ENCODE peak calls at places on chromosomes 7 and 10, in five cellular contexts. I is CD8-positive, alpha-beta memory T cell; G is A549; V is heart left ventricle; A is transverse colon. X is an unnamed sample.

GRCh38 chr10:49222170-49222569 is 34.0 kb upstream of the TMEM273 start:
- DNase-seq in I (no peak), A (no peak), V (no peak), G (peak; percentile 10), X (no peak)

GRCh38 chr10:94299417-94299816 is 63.3 kb downstream of the NOC3L start:
- DNase-seq in I (no peak), G (no peak), V (no peak), A (no peak), X (no peak)

GRCh38 chr10:99555371-99556224 is 22.9 kb downstream of the NKX2-3 start:
- DNase-seq in A (no peak), I (no peak), G (no peak), V (no peak), X (no peak)

GRCh38 chr7:8228068-8228467 is 33.9 kb downstream of the ICA1 start:
- DNase-seq in A (no peak), V (no peak), G (no peak), I (no peak), X (no peak)

GRCh38 chr7:135335628-135336139 is 102.0 kb downstream of the STRA8 start:
- DNase-seq in V (no peak), A (peak; percentile 71), I (no peak), G (peak; percentile 81), X (no peak)

GRCh38 chr10:14025790-14026189 is 304.9 kb downstream of the FRMD4A start:
- DNase-seq in I (no peak), G (no peak), A (no peak), V (no peak), X (no peak)

GRCh38 chr10:9097206-9097990 is 1042.9 kb downstream of the GATA3 start:
- DNase-seq in I (no peak), V (no peak), A (no peak), G (no peak), X (no peak)

GRCh38 chr7:105621617-105622016 is 40.3 kb upstream of the EFCAB10 start:
- DNase-seq in G (no peak), A (peak; percentile 33), I (no peak), V (no peak), X (no peak)

GRCh38 chr7:44477063-44477830 is 13.2 kb downstream of the NUDCD3 start:
- DNase-seq in A (peak; percentile 40), G (peak; percentile 83), V (no peak), I (peak; percentile 37), X (peak; percentile 42)

GRCh38 chr10:35792301-35792700 is 150.2 kb upstream of the FZD8 start:
- DNase-seq in V (no peak), A (no peak), G (no peak), I (no peak), X (no peak)

GRCh38 chr10:80144302-80145131 is 12.0 kb downstream of the PLAC9 start:
- DNase-seq in G (no peak), A (peak; percentile 73), V (no peak), I (no peak), X (no peak)

GRCh38 chr10:62584726-62585125 is 210.6 kb downstream of the ZNF365 start:
- DNase-seq in I (no peak), V (no peak), A (no peak), G (no peak), X (no peak)

GRCh38 chr7:108363659-108364058 is 92.6 kb downstream of the NRCAM start:
- DNase-seq in I (no peak), G (no peak), V (no peak), A (no peak), X (no peak)

GRCh38 chr10:119802068-119802538 is 70.5 kb downstream of the MCMBP start:
- DNase-seq in I (no peak), A (no peak), V (no peak), G (no peak), X (no peak)

GRCh38 chr7:120033114-120033513 is 239.9 kb upstream of the KCND2 start:
- DNase-seq in V (no peak), I (no peak), G (peak; percentile 31), A (no peak), X (no peak)

GRCh38 chr7:19107392-19108147 is 9.9 kb downstream of the TWIST1 start:
- DNase-seq in I (no peak), A (no peak), V (no peak), G (no peak), X (no peak)
- H3K4me3 ChIP-seq in I (no peak overlapping the region), A (peak overlapping the region; percentile 17), V (peak overlapping the region; percentile 38), G (no peak overlapping the region), X (no peak overlapping the region)

GRCh38 chr10:23343591-23344225 is 889 bp downstream of the C10orf67 start:
- DNase-seq in V (peak; percentile 80), A (peak; percentile 43), G (peak; percentile 9), I (peak; percentile 8), X (no peak)
- H3K4me3 ChIP-seq in V (peak overlapping the region; percentile 54), A (peak overlapping the region; percentile 36), G (peak overlapping the region; percentile 60), I (no peak overlapping the region), X (peak overlapping the region; percentile 67)

GRCh38 chr10:100684688-100685235 is 60.6 kb upstream of the PAX2 start:
- DNase-seq in G (no peak), A (no peak), I (no peak), V (no peak), X (no peak)
- H3K4me3 ChIP-seq in G (no peak overlapping the region), A (no peak overlapping the region), I (no peak overlapping the region), V (no peak overlapping the region), X (no peak overlapping the region)

GRCh38 chr10:25972631-25973030 is 38.6 kb downstream of the MYO3A start:
- DNase-seq in I (no peak), A (no peak), V (no peak), G (no peak), X (no peak)

GRCh38 chr10:25978771-25979170 is 44.7 kb downstream of the MYO3A start:
- DNase-seq in I (no peak), G (no peak), V (no peak), A (no peak), X (no peak)

DNA sequence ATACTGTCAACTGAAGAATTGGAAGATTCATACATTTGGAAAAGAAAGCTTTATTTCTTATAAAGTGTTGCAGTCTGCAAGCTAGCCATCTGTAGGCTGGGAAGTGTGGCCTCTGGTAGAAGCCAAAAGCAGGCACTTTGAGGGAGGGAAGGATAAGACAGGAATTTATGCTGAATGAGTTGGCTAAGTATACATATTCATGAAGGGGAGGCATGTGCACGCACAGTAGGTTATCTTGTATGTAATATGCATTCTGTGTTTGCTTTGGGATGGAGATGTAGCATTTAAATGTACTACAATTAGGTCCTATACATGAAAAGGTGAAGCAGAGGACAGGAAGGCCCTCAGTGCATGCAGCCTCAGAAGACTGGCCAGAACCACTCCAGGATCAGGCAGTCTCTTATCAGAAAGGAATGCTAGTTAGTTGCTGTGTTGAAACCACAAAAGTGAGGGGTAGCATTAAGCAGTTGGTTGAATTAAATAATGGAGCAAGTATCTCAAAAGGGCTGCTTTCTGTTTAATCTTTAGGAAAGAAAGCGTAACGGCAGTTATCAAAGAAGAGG is 40.9 kb downstream of the MYO3A start:
- DNase-seq in I (no peak), V (no peak), A (no peak), G (no peak), X (no peak)
- H3K4me3 ChIP-seq in I (no peak overlapping the region), V (no peak overlapping the region), A (no peak overlapping the region), G (no peak overlapping the region), X (no peak overlapping the region)

GRCh38 chr7:142496545-142496991 is 238.7 kb upstream of the PRSS58 start:
- DNase-seq in I (no peak), A (peak; percentile 26), G (peak; percentile 39), V (no peak), X (no peak)
- H3K4me3 ChIP-seq in I (no peak overlapping the region), A (no peak overlapping the region), G (no peak overlapping the region), V (no peak overlapping the region), X (no peak overlapping the region)

GRCh38 chr10:26437637-26438461 is at the start of gene APBB1IP:
- DNase-seq in A (peak; percentile 72), G (no peak), V (peak; percentile 91), I (no peak), X (no peak)
- H3K4me3 ChIP-seq in A (peak within 1 kb of the TSS; percentile 32), G (peak within 1 kb of the TSS; percentile 38), V (peak within 1 kb of the TSS; percentile 47), I (peak within 1 kb of the TSS; percentile 84), X (peak within 1 kb of the TSS; percentile 88)